ENCODE peak calls at places on chromosomes 7 and 10, in eight cellular contexts. J is GDM1, Y is iris pigment epithelial cell, R is substantia nigra, D is nucleus accumbens, W is lower leg skin, F is lower lobe of right lung, H is body of pancreas. N is an unnamed sample.

GRCh38 chr7:30422922-30423321 is 55.7 kb downstream of the NOD1 start:
- DNase-seq in Y (peak; percentile 48), W (no peak), H (no peak), F (no peak), D (no peak), J (no peak), R (no peak), N (no peak)

GRCh38 chr7:112286294-112287086 is 80.0 kb downstream of the ZNF277 start:
- DNase-seq in Y (no peak), W (no peak), J (no peak), H (no peak), R (no peak), D (no peak), F (no peak), N (no peak)

GRCh38 chr7:120989571-120990220 is 1.2 kb downstream of the CPED1 start:
- DNase-seq in R (no peak), H (no peak), D (no peak), W (no peak), F (no peak), Y (no peak), J (no peak), N (no peak)

GRCh38 chr10:110764793-110765512 is 106.8 kb upstream of the PDCD4 start:
- DNase-seq in Y (no peak), W (no peak), F (no peak), J (no peak), R (no peak), H (no peak), D (no peak), N (no peak)

GRCh38 chr7:101698964-101699363 is 69.9 kb upstream of the MYL10 start:
- DNase-seq in W (no peak), F (no peak), Y (no peak), J (no peak), H (no peak), D (no peak), R (no peak), N (no peak)

GRCh38 chr7:51077951-51078350 is 238.7 kb downstream of the COBL start:
- DNase-seq in W (no peak), J (no peak), D (no peak), F (no peak), R (no peak), Y (no peak), H (no peak), N (no peak)

GRCh38 chr10:98555011-98555619 is 108.4 kb upstream of the HPS1 start:
- DNase-seq in Y (no peak), R (no peak), J (no peak), F (no peak), W (no peak), D (no peak), H (no peak), N (no peak)

GRCh38 chr10:126250527-126251310 is 137.6 kb downstream of the ADAM12 start:
- DNase-seq in J (no peak), H (no peak), D (no peak), Y (peak; percentile 58), R (no peak), F (no peak), W (no peak), N (no peak)

GRCh38 chr7:96657347-96658010 is 52.2 kb downstream of the SEM1 start:
- DNase-seq in Y (no peak), D (no peak), H (no peak), R (no peak), F (no peak), J (no peak), W (no peak), N (no peak)

GRCh38 chr10:78572565-78572964 is 496.2 kb upstream of the ZMIZ1 start:
- DNase-seq in R (no peak), W (peak; percentile 74), F (no peak), Y (no peak), D (no peak), J (no peak), H (peak; percentile 23), N (no peak)

GRCh38 chr7:54785261-54785660 is 26.2 kb upstream of the SEC61G start:
- DNase-seq in W (no peak), H (no peak), F (no peak), D (no peak), R (no peak), J (no peak), Y (no peak), N (no peak)

GRCh38 chr10:70348228-70348850 is 34.1 kb downstream of the LRRC20 start:
- DNase-seq in D (no peak), W (no peak), F (no peak), Y (peak; percentile 34), R (peak; percentile 17), J (no peak), H (peak; percentile 33), N (no peak)

GRCh38 chr10:92965314-92965713 is 95.3 kb upstream of the CYP26C1 start:
- DNase-seq in Y (peak; percentile 61), W (no peak), F (no peak), H (no peak), J (no peak), R (no peak), D (no peak), N (peak; percentile 44)

N was measured in GM20000.